ENCODE peak calls at places on chromosome 6, in ten cellular contexts. H, Y, Z, Q, V, A, O, F, X and I are unnamed samples.

GRCh38 chr6:135115411-135116293 is 61.0 kb upstream of the HBS1L start:
- DNase-seq in H (no peak), Y (no peak), Z (no peak), Q (no peak), V (no peak), A (no peak), O (no peak), F (no peak), X (no peak), I (no peak)

GRCh38 chr6:16095180-16095579 is 33.7 kb upstream of the MYLIP start:
- DNase-seq in H (no peak), Y (no peak), Z (no peak), Q (no peak), V (no peak), A (no peak), O (no peak), F (no peak), X (no peak), I (no peak)

GRCh38 chr6:18352842-18353241 is 34.3 kb upstream of the RNF144B start:
- DNase-seq in H (no peak), Y (no peak), Z (no peak), Q (no peak), V (no peak), A (no peak), O (no peak), F (no peak), X (no peak), I (no peak)

GRCh38 chr6:129844118-129844891 is 16.8 kb downstream of the TMEM244 start:
- DNase-seq in H (peak), Y (no peak), Z (no peak), Q (no peak), V (no peak), A (no peak), O (no peak), F (no peak), X (peak), I (no peak)

GRCh38 chr6:57177545-57178225 is 5.6 kb downstream of the BAG2 start:
- DNase-seq in H (no peak), Y (peak), Z (no peak), Q (no peak), V (peak), A (peak), O (no peak), F (no peak), X (no peak), I (no peak)

GRCh38 chr6:123945386-123945785 is 141.7 kb downstream of the NKAIN2 start:
- DNase-seq in H (no peak), Y (no peak), Z (no peak), Q (no peak), V (no peak), A (no peak), O (no peak), F (no peak), X (no peak), I (no peak)

GRCh38 chr6:3876866-3877265 is 27.7 kb downstream of the FAM50B start:
- DNase-seq in H (no peak), Y (no peak), Z (no peak), Q (no peak), V (no peak), A (no peak), O (no peak), F (no peak), X (no peak), I (no peak)

GRCh38 chr6:109440325-109441068 is at the start of the genes PPIL6 and SMPD2:
- DNase-seq in H (peak), Y (peak), Z (peak), Q (peak), V (peak), A (peak), O (peak), F (peak), X (peak), I (no peak)

GRCh38 chr6:132004668-132005067 is 53.5 kb upstream of the CCN2 start:
- DNase-seq in H (no peak), Y (no peak), Z (no peak), Q (no peak), V (no peak), A (no peak), O (no peak), F (no peak), X (no peak), I (no peak)

GRCh38 chr6:79818471-79818870 is 128.9 kb downstream of the ELOVL4 start:
- DNase-seq in H (no peak), Y (no peak), Z (no peak), Q (no peak), V (no peak), A (no peak), O (no peak), F (no peak), X (no peak), I (peak)

GRCh38 chr6:50145125-50145524 is 95.4 kb upstream of the DEFB112 start:
- DNase-seq in H (peak), Y (no peak), Z (no peak), Q (no peak), V (no peak), A (peak), O (no peak), F (no peak), X (no peak), I (no peak)

GRCh38 chr6:40706222-40706621 is 119.1 kb upstream of the LRFN2 start:
- DNase-seq in H (no peak), Y (no peak), Z (peak), Q (no peak), V (no peak), A (no peak), O (no peak), F (no peak), X (no peak), I (no peak)

GRCh38 chr6:96562886-96563285 is at the start of gene FHL5:
- DNase-seq in H (no peak), Y (no peak), Z (no peak), Q (no peak), V (no peak), A (no peak), O (no peak), F (no peak), X (no peak), I (no peak)

GRCh38 chr6:146670161-146670560 is 71.4 kb downstream of the ADGB start:
- DNase-seq in H (no peak), Y (no peak), Z (no peak), Q (no peak), V (no peak), A (no peak), O (no peak), F (no peak), X (no peak), I (no peak)

GRCh38 chr6:146775227-146775626 is 176.5 kb downstream of the ADGB start:
- DNase-seq in H (no peak), Y (no peak), Z (no peak), Q (no peak), V (no peak), A (no peak), O (no peak), F (no peak), X (no peak), I (no peak)